ENCODE peak calls at places on chromosomes 11 and 22, in eight cellular contexts. E, N, Y, G, T, V, O and H are unnamed samples.

GRCh38 chr11:26230021-26230420 is 101.9 kb upstream of the ANO3 start:
- DNase-seq in Y (no peak), T (no peak), E (no peak), V (no peak), N (no peak), G (no peak), O (no peak), H (no peak)

GRCh38 chr11:34266090-34266912 is 91.5 kb downstream of the ABTB2 start:
- DNase-seq in T (peak), G (no peak), Y (no peak), O (no peak), N (no peak), E (no peak), V (peak), H (no peak)

GRCh38 chr22:30250713-30251267 is 4.2 kb upstream of the LIF start:
- DNase-seq in O (peak), T (no peak), E (no peak), G (peak), Y (no peak), N (no peak), V (no peak), H (no peak)

GRCh38 chr22:41436322-41437113 is 10.1 kb downstream of the TOB2 start:
- DNase-seq in N (no peak), E (no peak), O (no peak), Y (no peak), T (no peak), V (no peak), G (no peak), H (no peak)

GRCh38 chr11:2580444-2581050 is 119.2 kb downstream of the KCNQ1OT1 start:
- DNase-seq in Y (no peak), E (no peak), V (no peak), G (peak), O (peak), T (peak), N (no peak), H (no peak)

GRCh38 chr22:29056472-29056871 is 5.2 kb downstream of the C22orf31 start:
- DNase-seq in V (no peak), E (no peak), Y (no peak), G (no peak), N (no peak), O (no peak), T (no peak), H (no peak)

GRCh38 chr11:105456950-105457349 is 152.9 kb upstream of the GRIA4 start:
- DNase-seq in N (no peak), O (no peak), V (no peak), E (no peak), Y (no peak), G (no peak), T (no peak), H (no peak)

GRCh38 chr11:82889133-82890001 is 10.9 kb downstream of the PRCP start:
- DNase-seq in E (no peak), T (no peak), O (no peak), N (no peak), G (no peak), V (no peak), Y (no peak), H (no peak)

GRCh38 chr11:21511835-21512440 is 680.9 kb upstream of the ANO5 start:
- DNase-seq in N (peak), O (no peak), E (peak), V (no peak), T (peak), G (peak), Y (no peak), H (peak)

GRCh38 chr11:120571476-120571875 is 59.9 kb downstream of the GRIK4 start:
- DNase-seq in O (peak), T (no peak), N (no peak), Y (no peak), G (no peak), E (no peak), V (no peak), H (no peak)

GRCh38 chr11:43756575-43756974 is 76.0 kb downstream of the HSD17B12 start:
- DNase-seq in E (no peak), N (no peak), T (no peak), Y (no peak), G (no peak), O (no peak), V (no peak), H (no peak)

GRCh38 chr11:68996376-68997123 is 15.8 kb upstream of the MRGPRD start:
- DNase-seq in E (no peak), G (no peak), T (no peak), O (peak), Y (no peak), V (no peak), N (no peak), H (no peak)

GRCh38 chr11:78841451-78842060 is 266.9 kb upstream of the NARS2 start:
- DNase-seq in Y (no peak), T (no peak), E (no peak), V (no peak), N (no peak), O (no peak), G (no peak), H (no peak)

GRCh38 chr11:764322-765024 is 12.8 kb downstream of the GATD1 start:
- DNase-seq in V (no peak), N (no peak), O (peak), Y (no peak), G (no peak), T (no peak), E (no peak), H (no peak)

GRCh38 chr22:39212721-39213376 is 31.9 kb downstream of the PDGFB start:
- DNase-seq in V (no peak), G (no peak), Y (no peak), E (no peak), N (no peak), O (peak), T (no peak), H (no peak)

GRCh38 chr11:128727320-128727719 is 33.4 kb downstream of the FLI1 start:
- DNase-seq in Y (no peak), O (no peak), E (no peak), V (no peak), G (no peak), T (no peak), N (no peak), H (no peak)

GRCh38 chr22:38074181-38075104 is 9.5 kb downstream of the SLC16A8 start:
- DNase-seq in V (no peak), O (peak), Y (no peak), E (no peak), T (no peak), N (no peak), G (no peak), H (no peak)

GRCh38 chr11:26191193-26191592 is 140.7 kb upstream of the ANO3 start:
- DNase-seq in E (no peak), V (no peak), N (no peak), Y (no peak), O (peak), T (no peak), G (no peak), H (no peak)

GRCh38 chr11:120240866-120241265 is 926 bp downstream of the POU2F3 start:
- DNase-seq in G (no peak), V (no peak), Y (no peak), O (no peak), N (no peak), T (no peak), E (no peak), H (no peak)

GRCh38 chr11:87122852-87123251 is 85.1 kb downstream of the TMEM135 start:
- DNase-seq in V (no peak), E (no peak), G (no peak), T (no peak), N (no peak), O (no peak), Y (no peak), H (no peak)